ENCODE peak calls at places on chromosomes 16 and 17, in ten cellular contexts. One of them, this sample, is unnamed.

GRCh38 chr17:36545465-36546417 is 1.0 kb downstream of the GGNBP2 start:
- DNase-seq in activated CD4-positive, alpha-beta T cell treated with anti-CD3 and anti-CD28 coated beads for 24 hours: peak
- DNase-seq in nucleus accumbens: peak
- DNase-seq in stimulated activated CD4-positive, alpha-beta T cell treated with anti-CD3 and anti-CD28 coated beads, TNF-alpha, amount 100 ng/mL, for 1 hour: peak
- DNase-seq in cardiac fibroblast: peak
- DNase-seq in erythroblast: peak
- DNase-seq in AG09309: peak
- DNase-seq in glutamatergic neuron: peak
- DNase-seq in AG08395: peak
- DNase-seq in sciatic nerve: peak
- DNase-seq in this sample: peak

GRCh38 chr16:27427538-27427937 is 25.6 kb downstream of the IL21R start:
- DNase-seq in activated CD4-positive, alpha-beta T cell treated with anti-CD3 and anti-CD28 coated beads for 24 hours: no peak
- DNase-seq in nucleus accumbens: no peak
- DNase-seq in stimulated activated CD4-positive, alpha-beta T cell treated with anti-CD3 and anti-CD28 coated beads, TNF-alpha, amount 100 ng/mL, for 1 hour: no peak
- DNase-seq in cardiac fibroblast: no peak
- DNase-seq in erythroblast: no peak
- DNase-seq in AG09309: no peak
- DNase-seq in glutamatergic neuron: no peak
- DNase-seq in AG08395: no peak
- DNase-seq in sciatic nerve: no peak
- DNase-seq in this sample: no peak

GRCh38 chr17:17126131-17127110 is 79.7 kb downstream of the PLD6 start:
- DNase-seq in activated CD4-positive, alpha-beta T cell treated with anti-CD3 and anti-CD28 coated beads for 24 hours: no peak
- DNase-seq in nucleus accumbens: no peak
- DNase-seq in stimulated activated CD4-positive, alpha-beta T cell treated with anti-CD3 and anti-CD28 coated beads, TNF-alpha, amount 100 ng/mL, for 1 hour: no peak
- DNase-seq in cardiac fibroblast: no peak
- DNase-seq in erythroblast: no peak
- DNase-seq in AG09309: no peak
- DNase-seq in glutamatergic neuron: no peak
- DNase-seq in AG08395: no peak
- DNase-seq in sciatic nerve: no peak
- DNase-seq in this sample: peak

GRCh38 chr17:65552214-65552613 is 9.2 kb downstream of the AXIN2 start:
- DNase-seq in activated CD4-positive, alpha-beta T cell treated with anti-CD3 and anti-CD28 coated beads for 24 hours: no peak
- DNase-seq in nucleus accumbens: no peak
- DNase-seq in stimulated activated CD4-positive, alpha-beta T cell treated with anti-CD3 and anti-CD28 coated beads, TNF-alpha, amount 100 ng/mL, for 1 hour: no peak
- DNase-seq in cardiac fibroblast: no peak
- DNase-seq in erythroblast: no peak
- DNase-seq in AG09309: no peak
- DNase-seq in glutamatergic neuron: no peak
- DNase-seq in AG08395: no peak
- DNase-seq in sciatic nerve: no peak
- DNase-seq in this sample: no peak

GRCh38 chr17:27403480-27404005 is 52.7 kb upstream of the KSR1 start:
- DNase-seq in activated CD4-positive, alpha-beta T cell treated with anti-CD3 and anti-CD28 coated beads for 24 hours: no peak
- DNase-seq in nucleus accumbens: no peak
- DNase-seq in stimulated activated CD4-positive, alpha-beta T cell treated with anti-CD3 and anti-CD28 coated beads, TNF-alpha, amount 100 ng/mL, for 1 hour: no peak
- DNase-seq in cardiac fibroblast: no peak
- DNase-seq in erythroblast: no peak
- DNase-seq in AG09309: no peak
- DNase-seq in glutamatergic neuron: no peak
- DNase-seq in AG08395: no peak
- DNase-seq in sciatic nerve: no peak
- DNase-seq in this sample: no peak

GRCh38 chr16:65414284-65414984 is 292.6 kb upstream of the CDH11 start:
- DNase-seq in activated CD4-positive, alpha-beta T cell treated with anti-CD3 and anti-CD28 coated beads for 24 hours: no peak
- DNase-seq in nucleus accumbens: no peak
- DNase-seq in stimulated activated CD4-positive, alpha-beta T cell treated with anti-CD3 and anti-CD28 coated beads, TNF-alpha, amount 100 ng/mL, for 1 hour: no peak
- DNase-seq in cardiac fibroblast: peak
- DNase-seq in erythroblast: no peak
- DNase-seq in AG09309: peak
- DNase-seq in glutamatergic neuron: no peak
- DNase-seq in AG08395: peak
- DNase-seq in sciatic nerve: no peak
- DNase-seq in this sample: no peak

GRCh38 chr16:55058576-55058975 is 127.9 kb downstream of the IRX5 start:
- DNase-seq in activated CD4-positive, alpha-beta T cell treated with anti-CD3 and anti-CD28 coated beads for 24 hours: no peak
- DNase-seq in nucleus accumbens: no peak
- DNase-seq in stimulated activated CD4-positive, alpha-beta T cell treated with anti-CD3 and anti-CD28 coated beads, TNF-alpha, amount 100 ng/mL, for 1 hour: no peak
- DNase-seq in cardiac fibroblast: no peak
- DNase-seq in erythroblast: no peak
- DNase-seq in AG09309: no peak
- DNase-seq in glutamatergic neuron: no peak
- DNase-seq in AG08395: no peak
- DNase-seq in sciatic nerve: no peak
- DNase-seq in this sample: no peak

GRCh38 chr16:73878616-73879015 is 418.0 kb upstream of the PSMD7 start:
- DNase-seq in activated CD4-positive, alpha-beta T cell treated with anti-CD3 and anti-CD28 coated beads for 24 hours: no peak
- DNase-seq in nucleus accumbens: no peak
- DNase-seq in stimulated activated CD4-positive, alpha-beta T cell treated with anti-CD3 and anti-CD28 coated beads, TNF-alpha, amount 100 ng/mL, for 1 hour: no peak
- DNase-seq in cardiac fibroblast: peak
- DNase-seq in erythroblast: peak
- DNase-seq in AG09309: peak
- DNase-seq in glutamatergic neuron: no peak
- DNase-seq in AG08395: peak
- DNase-seq in sciatic nerve: no peak
- DNase-seq in this sample: peak

GRCh38 chr17:28345420-28346198 is 10.0 kb downstream of the TNFAIP1 start:
- DNase-seq in activated CD4-positive, alpha-beta T cell treated with anti-CD3 and anti-CD28 coated beads for 24 hours: no peak
- DNase-seq in nucleus accumbens: no peak
- DNase-seq in stimulated activated CD4-positive, alpha-beta T cell treated with anti-CD3 and anti-CD28 coated beads, TNF-alpha, amount 100 ng/mL, for 1 hour: no peak
- DNase-seq in cardiac fibroblast: peak
- DNase-seq in erythroblast: no peak
- DNase-seq in AG09309: no peak
- DNase-seq in glutamatergic neuron: no peak
- DNase-seq in AG08395: no peak
- DNase-seq in sciatic nerve: no peak
- DNase-seq in this sample: no peak

GRCh38 chr17:28169621-28170349 is 127.3 kb downstream of the NLK start:
- DNase-seq in activated CD4-positive, alpha-beta T cell treated with anti-CD3 and anti-CD28 coated beads for 24 hours: no peak
- DNase-seq in nucleus accumbens: no peak
- DNase-seq in stimulated activated CD4-positive, alpha-beta T cell treated with anti-CD3 and anti-CD28 coated beads, TNF-alpha, amount 100 ng/mL, for 1 hour: no peak
- DNase-seq in cardiac fibroblast: no peak
- DNase-seq in erythroblast: no peak
- DNase-seq in AG09309: no peak
- DNase-seq in glutamatergic neuron: no peak
- DNase-seq in AG08395: no peak
- DNase-seq in sciatic nerve: no peak
- DNase-seq in this sample: no peak

This sample was measured in Ammon's horn.